ENCODE peak calls at places on chromosomes 4 and X, in nine cellular contexts. K, M, X, O, B, A, R, U and G are unnamed samples. For H3K9me3 and H3K4me1, the result is how much of the 10 kb centered on the place peaks cover.

GRCh38 chr4:174578366-174578765 is 56.1 kb upstream of the HPGD start:
- DNase-seq in K (no peak), M (no peak), X (no peak), O (no peak), B (no peak), A (no peak), R (peak), U (no peak), G (no peak)

GRCh38 chr4:147492761-147493160 is 11.9 kb downstream of the EDNRA start:
- DNase-seq in K (no peak), M (no peak), X (no peak), O (no peak), B (no peak), A (no peak), R (peak), U (no peak), G (no peak)

GRCh38 chr4:90904018-90904417 is 776.8 kb downstream of the CCSER1 start:
- DNase-seq in K (no peak), M (no peak), X (no peak), O (no peak), B (no peak), A (no peak), R (no peak), U (no peak), G (no peak)

GRCh38 chr4:89308161-89308500 is 531 bp upstream of the GPRIN3 start:
- DNase-seq in K (no peak), M (no peak), X (no peak), O (no peak), B (no peak), A (no peak), R (no peak), U (no peak), G (no peak)

GRCh38 chr4:51932261-51932660 is 87.9 kb downstream of the LRRC66 start:
- DNase-seq in K (no peak), M (no peak), X (no peak), O (no peak), B (no peak), A (peak), R (peak), U (no peak), G (no peak)

GRCh38 chr4:112245383-112245782 is 13.8 kb downstream of the AP1AR start:
- DNase-seq in K (no peak), M (no peak), X (no peak), O (no peak), B (no peak), A (no peak), R (no peak), U (no peak), G (no peak)

GRCh38 chr4:128338634-128339355 is 51.2 kb upstream of the PGRMC2 start:
- DNase-seq in K (no peak), M (no peak), X (no peak), O (no peak), B (no peak), A (no peak), R (peak), U (no peak), G (no peak)

GRCh38 chrX:100424012-100424411 is 13.9 kb upstream of the PCDH19 start:
- DNase-seq in K (no peak), M (no peak), X (no peak), O (no peak), B (peak), A (no peak), R (no peak), U (no peak), G (no peak)

GRCh38 chrX:129808829-129809745 is 29.3 kb downstream of the SASH3 start:
- DNase-seq in K (no peak), M (no peak), X (no peak), O (no peak), B (no peak), A (no peak), R (peak), U (no peak), G (no peak)

GRCh38 chrX:63330681-63331080 is 20.5 kb downstream of the SPIN4 start:
- DNase-seq in K (no peak), M (no peak), X (no peak), O (no peak), B (no peak), A (no peak), R (no peak), U (no peak), G (no peak)

GRCh38 chrX:130778773-130779172 is 124.2 kb downstream of the ENOX2 start:
- DNase-seq in K (no peak), M (no peak), X (no peak), O (no peak), B (no peak), A (no peak), R (no peak), U (no peak), G (no peak)

GRCh38 chrX:53403535-53403934 is 18.9 kb downstream of the SMC1A start:
- DNase-seq in K (no peak), M (no peak), X (no peak), O (no peak), B (no peak), A (no peak), R (no peak), U (no peak), G (no peak)

GRCh38 chrX:21725498-21725897 is 32.4 kb downstream of the SMPX start:
- DNase-seq in K (no peak), M (no peak), X (no peak), O (no peak), B (peak), A (no peak), R (no peak), U (no peak), G (no peak)

GRCh38 chr4:92969650-92970370 is 666.0 kb downstream of the GRID2 start:
- DNase-seq in K (no peak), M (no peak), X (no peak), O (no peak), B (no peak), A (no peak), R (peak), U (no peak), G (no peak)

GRCh38 chrX:10415704-10416001 is 204.7 kb downstream of the MID1 start:
- DNase-seq in K (no peak), M (no peak), X (no peak), O (no peak), B (no peak), A (no peak), R (peak), U (no peak), G (no peak)

GRCh38 chrX:154321624-154322023 is 26.0 kb downstream of the TKTL1 start:
- DNase-seq in K (no peak), M (no peak), X (no peak), O (no peak), B (no peak), A (no peak), R (no peak), U (no peak), G (peak)

GRCh38 chrX:101260435-101260834 is 30.7 kb downstream of the TAF7L start:
- DNase-seq in K (no peak), M (no peak), X (no peak), O (no peak), B (peak), A (no peak), R (no peak), U (no peak), G (no peak)

GRCh38 chr4:184320630-184321029 is 103.0 kb upstream of the ENPP6 start:
- DNase-seq in K (no peak), M (no peak), X (no peak), O (no peak), B (no peak), A (no peak), R (no peak), U (no peak), G (no peak)

GRCh38 chr4:78166582-78166981 is 109.5 kb downstream of the FRAS1 start:
- DNase-seq in K (no peak), M (no peak), X (no peak), O (no peak), B (no peak), A (no peak), R (peak), U (no peak), G (no peak)

GRCh38 chr4:106079616-106080015 is 184.3 kb downstream of the NPNT start:
- DNase-seq in K (no peak), M (no peak), X (no peak), O (no peak), B (no peak), A (no peak), R (no peak), U (no peak), G (no peak)

GRCh38 chr4:106083065-106083464 is 187.8 kb downstream of the NPNT start:
- DNase-seq in K (no peak), M (no peak), X (no peak), O (no peak), B (no peak), A (no peak), R (no peak), U (no peak), G (no peak)

GRCh38 chr4:106080376-106080775 is 185.1 kb downstream of the NPNT start:
- DNase-seq in K (no peak), M (no peak), X (no peak), O (no peak), B (no peak), A (no peak), R (no peak), U (no peak), G (no peak)
- H3K9me3 ChIP-seq in K (under half), M (under half), X (under half), O (under half), B (under half), A (under half), R (under half), U (under half), G (under half)

GRCh38 chr4:134911941-134912340 is 710.4 kb upstream of the PABPC4L start:
- DNase-seq in K (no peak), M (no peak), X (no peak), O (no peak), B (no peak), A (no peak), R (no peak), U (no peak), G (no peak)
- H3K4me1 ChIP-seq in K (under half), M (under half), X (under half), O (under half), B (under half), A (under half), R (under half), U (under half), G (under half)

DNA sequence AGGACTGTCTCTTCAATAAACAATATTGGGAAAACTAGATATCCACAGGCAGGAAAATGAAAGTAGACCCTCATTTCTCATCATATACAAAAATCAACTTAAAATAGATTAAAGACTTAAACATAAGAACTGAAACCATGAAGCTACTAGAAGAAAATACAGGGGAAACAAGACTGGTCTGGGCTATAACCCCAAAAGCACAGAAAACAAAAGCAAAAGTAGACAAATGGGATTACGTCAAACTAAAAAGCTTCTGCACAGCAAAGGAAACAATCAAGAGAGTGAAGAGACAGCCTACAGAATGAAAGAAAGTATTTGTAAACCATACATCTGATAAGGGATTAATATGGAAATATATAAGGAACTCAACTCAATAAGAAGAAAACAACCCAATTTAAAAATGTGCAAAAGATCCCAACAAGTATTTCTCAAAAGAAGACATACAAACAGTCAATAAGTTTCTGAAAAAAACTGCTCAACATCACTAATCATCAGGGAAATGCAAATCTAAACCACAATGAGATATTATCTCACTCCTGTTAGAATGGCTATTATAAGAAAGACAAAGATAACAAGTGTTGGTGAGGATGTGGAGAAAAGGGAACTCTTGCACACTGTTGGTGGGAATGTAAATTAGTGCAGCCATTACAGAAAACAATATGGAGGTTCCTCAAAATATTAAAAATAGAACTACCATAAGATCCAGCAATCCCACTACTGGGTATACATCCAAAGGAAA is 325.3 kb upstream of the RASGEF1B start:
- DNase-seq in K (no peak), M (no peak), X (no peak), O (no peak), B (no peak), A (no peak), R (no peak), U (no peak), G (no peak)
- H3K9me3 ChIP-seq in K (under half), M (under half), X (under half), O (under half), B (under half), A (under half), R (under half), U (under half), G (under half)

GRCh38 chr4:170400346-170400745 is 310.6 kb upstream of the AADAT start:
- DNase-seq in K (no peak), M (no peak), X (no peak), O (no peak), B (no peak), A (no peak), R (no peak), U (no peak), G (no peak)
- H3K4me1 ChIP-seq in K (under half), M (under half), X (under half), O (under half), B (under half), A (under half), R (under half), U (under half), G (under half)

GRCh38 chr4:373062-373839 is 35.6 kb downstream of the ZNF141 start:
- DNase-seq in K (no peak), M (no peak), X (no peak), O (no peak), B (no peak), A (no peak), R (no peak), U (no peak), G (no peak)
- H3K9me3 ChIP-seq in K (half or more), M (under half), X (half or more), O (half or more), B (under half), A (under half), R (under half), U (half or more), G (half or more)

GRCh38 chr4:102506523-102506922 is 5.4 kb downstream of the NFKB1 start:
- DNase-seq in K (no peak), M (no peak), X (no peak), O (no peak), B (no peak), A (no peak), R (no peak), U (no peak), G (no peak)
- H3K4me1 ChIP-seq in K (under half), M (under half), X (under half), O (half or more), B (under half), A (under half), R (under half), U (half or more), G (under half)

DNA sequence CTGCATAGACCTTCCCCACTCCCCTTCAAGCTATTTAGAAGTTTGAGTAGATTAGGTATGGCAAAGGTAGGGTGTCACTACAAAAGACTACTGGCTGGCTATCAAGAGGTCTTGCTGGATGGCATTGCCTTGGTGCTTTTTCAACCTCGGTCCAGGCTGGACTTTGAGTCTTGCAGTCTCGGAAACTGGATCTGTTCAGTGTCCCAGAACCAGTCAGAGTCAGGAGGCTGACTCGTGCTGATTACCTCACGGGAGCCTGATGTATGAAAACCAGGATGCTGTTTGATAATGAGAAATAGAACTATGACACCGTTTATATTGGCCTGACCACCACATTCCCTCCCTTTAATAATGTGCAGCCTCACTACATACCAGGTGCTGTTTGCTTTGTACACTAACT is 2.7 kb upstream of the PHKA1 start:
- DNase-seq in K (no peak), M (no peak), X (no peak), O (no peak), B (no peak), A (no peak), R (no peak), U (peak), G (peak)
- H3K9me3 ChIP-seq in K (under half), M (under half), X (under half), O (under half), B (under half), A (under half), R (under half), U (under half), G (under half)

GRCh38 chrX:39953879-39954278 is 143.9 kb downstream of the BCOR start:
- DNase-seq in K (peak), M (peak), X (peak), O (peak), B (peak), A (peak), R (peak), U (no peak), G (peak)

GRCh38 chrX:39956803-39957394 is 140.9 kb downstream of the BCOR start:
- DNase-seq in K (no peak), M (no peak), X (no peak), O (no peak), B (no peak), A (no peak), R (no peak), U (no peak), G (no peak)

GRCh38 chrX:39953027-39953426 is 144.7 kb downstream of the BCOR start:
- DNase-seq in K (no peak), M (no peak), X (no peak), O (no peak), B (no peak), A (no peak), R (no peak), U (no peak), G (no peak)

GRCh38 chrX:39957816-39958561 is 139.8 kb downstream of the BCOR start:
- DNase-seq in K (no peak), M (no peak), X (no peak), O (no peak), B (no peak), A (no peak), R (peak), U (no peak), G (no peak)

GRCh38 chrX:39955621-39956020 is 142.1 kb downstream of the BCOR start:
- DNase-seq in K (no peak), M (no peak), X (no peak), O (no peak), B (no peak), A (no peak), R (no peak), U (no peak), G (no peak)
- H3K4me1 ChIP-seq in K (under half), M (under half), X (under half), O (under half), B (under half), A (under half), R (under half), U (under half), G (under half)